ENCODE peak calls at places on chromosomes 12 and 14, in four cellular contexts. I is HepG2, A is K562, B is H1. X is an unnamed sample.

GRCh38 chr12:95796225-95796981 is 5.8 kb upstream of the NTN4 start:
- DNase-seq in I (peak), A (no peak), B (no peak), X (no peak)

GRCh38 chr14:53032161-53032803 is 81.4 kb upstream of the FERMT2 start:
- DNase-seq in I (peak), A (no peak), B (no peak), X (no peak)

GRCh38 chr14:59275668-59276067 is 87.2 kb downstream of the DAAM1 start:
- DNase-seq in I (peak), A (no peak), B (no peak), X (no peak)

GRCh38 chr14:24235804-24236688 is 3.3 kb downstream of the GMPR2 start:
- DNase-seq in I (no peak), A (no peak), B (no peak), X (no peak)

GRCh38 chr14:85195872-85196477 is 334.0 kb upstream of the FLRT2 start:
- DNase-seq in I (no peak), A (no peak), B (no peak), X (no peak)

GRCh38 chr14:103143535-103143934 is 20.3 kb downstream of the TNFAIP2 start:
- DNase-seq in I (no peak), A (no peak), B (no peak), X (no peak)

GRCh38 chr12:89343127-89343526 is 9.2 kb downstream of the DUSP6 start:
- DNase-seq in I (no peak), A (no peak), B (no peak), X (no peak)

GRCh38 chr12:39763894-39764176 is 144.2 kb upstream of the ABCD2 start:
- DNase-seq in I (no peak), A (no peak), B (no peak), X (no peak)

GRCh38 chr12:94535614-94535932 is 75.9 kb upstream of the CEP83 start:
- DNase-seq in I (peak), A (no peak), B (no peak), X (no peak)

GRCh38 chr12:52984136-52984535 is 22.1 kb upstream of the EIF4B start:
- DNase-seq in I (no peak), A (no peak), B (no peak), X (no peak)

GRCh38 chr12:93741741-93742085 is 64.5 kb downstream of the CRADD start:
- DNase-seq in I (peak), A (no peak), B (peak), X (peak)

GRCh38 chr14:75453817-75454434 is 26.1 kb downstream of the JDP2 start:
- DNase-seq in I (no peak), A (peak), B (no peak), X (peak)

GRCh38 chr14:62117010-62117717 is 354.9 kb downstream of the SNAPC1 start:
- DNase-seq in I (peak), A (no peak), B (peak), X (peak)

GRCh38 chr14:23631702-23632460 is 4.3 kb upstream of the DHRS2 start:
- DNase-seq in I (peak), A (peak), B (peak), X (peak)

GRCh38 chr14:69318241-69318640 is 58.3 kb downstream of the GALNT16 start:
- DNase-seq in I (no peak), A (no peak), B (peak), X (peak)

GRCh38 chr14:64200170-64200569 is 94.0 kb downstream of the ESR2 start:
- DNase-seq in I (no peak), A (no peak), B (no peak), X (no peak)

GRCh38 chr12:20629414-20630156 is 65.5 kb upstream of the SLCO1C1 start:
- DNase-seq in I (peak), A (no peak), B (no peak), X (no peak)

GRCh38 chr12:117853600-117853999 is 115.2 kb downstream of the KSR2 start:
- DNase-seq in I (peak), A (no peak), B (no peak), X (no peak)

GRCh38 chr12:89225401-89225800 is 126.9 kb downstream of the DUSP6 start:
- DNase-seq in I (no peak), A (no peak), B (no peak), X (no peak)

GRCh38 chr12:109743076-109743910 is 29.7 kb downstream of the FAM222A start:
- DNase-seq in I (no peak), A (no peak), B (no peak), X (peak)

GRCh38 chr14:105273062-105273461 is 24.7 kb downstream of the BTBD6 start:
- DNase-seq in I (no peak), A (no peak), B (no peak), X (no peak)

GRCh38 chr14:74400328-74400727 is 25.7 kb downstream of the SYNDIG1L start:
- DNase-seq in I (no peak), A (no peak), B (no peak), X (peak)

GRCh38 chr14:100307215-100308111 is 1.2 kb upstream of the SLC25A29 start:
- DNase-seq in I (no peak), A (no peak), B (peak), X (peak)

GRCh38 chr12:93883436-93884154 is 206.4 kb downstream of the CRADD start:
- DNase-seq in I (no peak), A (no peak), B (no peak), X (no peak)

GRCh38 chr14:99592933-99593753 is 10.9 kb downstream of the CCDC85C start:
- DNase-seq in I (no peak), A (no peak), B (no peak), X (no peak)

GRCh38 chr12:1499351-1499750 is 95.0 kb downstream of the FBXL14 start:
- DNase-seq in I (no peak), A (no peak), B (no peak), X (no peak)

GRCh38 chr12:58388261-58388660 is 446.9 kb downstream of the ATP23 start:
- DNase-seq in I (no peak), A (no peak), B (no peak), X (no peak)

GRCh38 chr12:65496617-65497016 is 218.1 kb downstream of the MSRB3 start:
- DNase-seq in I (no peak), A (no peak), B (no peak), X (no peak)

GRCh38 chr12:80778005-80778541 is 61.4 kb downstream of the MYF5 start:
- DNase-seq in I (peak), A (no peak), B (no peak), X (no peak)
- TF ChIP-seq ATF2 in I (peak), A (no peak), B (no peak), X (no peak)

GRCh38 chr12:49174218-49174617 is 14.7 kb downstream of the TUBA1A start:
- DNase-seq in I (no peak), A (no peak), B (no peak), X (no peak)
- TF ChIP-seq ATF2 in I (no peak), A (no peak), B (no peak), X (no peak)

GRCh38 chr12:77231548-77231947 is 166.2 kb upstream of the E2F7 start:
- DNase-seq in I (no peak), A (no peak), B (no peak), X (no peak)
- TF ChIP-seq ATF2 in I (no peak), A (no peak), B (no peak), X (no peak)

GRCh38 chr12:115660211-115660805 is 617.2 kb downstream of the MED13L start:
- DNase-seq in I (no peak), A (no peak), B (no peak), X (no peak)

GRCh38 chr12:115670869-115671268 is 606.6 kb downstream of the MED13L start:
- DNase-seq in I (no peak), A (no peak), B (no peak), X (no peak)

GRCh38 chr12:115661103-115661502 is 616.4 kb downstream of the MED13L start:
- DNase-seq in I (no peak), A (no peak), B (no peak), X (no peak)

GRCh38 chr12:115667116-115667515 is 610.4 kb downstream of the MED13L start:
- DNase-seq in I (no peak), A (no peak), B (no peak), X (no peak)

DNA sequence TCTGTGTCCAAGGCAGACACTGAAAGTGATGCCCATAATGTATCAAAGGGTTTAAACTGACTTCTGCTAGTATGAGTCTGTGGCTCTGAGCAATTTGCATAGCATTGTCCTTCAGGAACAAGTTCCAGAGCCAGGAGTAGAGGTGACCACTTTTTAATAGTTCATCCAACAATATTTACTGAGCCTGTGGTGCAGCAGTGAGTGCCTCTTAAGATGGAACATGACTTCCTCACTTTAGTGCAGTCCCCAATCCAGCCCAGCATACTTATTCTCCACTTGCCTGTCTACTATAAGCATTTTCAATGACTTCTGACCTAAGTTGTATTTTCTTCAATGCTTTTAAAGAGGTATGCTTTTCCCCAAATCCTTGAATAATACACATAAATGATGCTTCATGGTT is 611.3 kb downstream of the MED13L start:
- DNase-seq in I (no peak), A (no peak), B (no peak), X (no peak)
- TF ChIP-seq ATF2 in I (no peak), A (no peak), B (no peak), X (no peak)

DNA sequence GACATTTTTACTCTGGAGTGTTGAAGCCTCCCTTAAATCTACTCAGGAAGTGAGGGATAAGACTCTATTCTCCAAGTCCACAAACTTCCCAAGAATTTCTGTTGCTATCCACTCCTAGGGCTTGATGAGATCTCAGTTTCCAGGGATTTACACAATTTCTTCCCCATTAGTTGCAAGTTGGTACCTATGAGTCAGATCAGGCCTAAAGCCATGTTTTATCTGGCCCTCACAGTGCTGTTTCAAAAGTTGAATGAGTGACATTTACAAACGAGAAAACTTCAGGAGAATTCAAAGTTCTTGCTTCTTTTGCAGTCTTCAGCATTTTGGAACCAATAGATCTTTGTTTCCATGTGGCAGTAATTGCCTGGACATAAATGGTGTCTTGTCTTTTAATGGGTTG is 156.4 kb upstream of the SYT10 start:
- DNase-seq in I (no peak), A (no peak), B (no peak), X (no peak)
- TF ChIP-seq ATF2 in I (no peak), A (no peak), B (no peak), X (no peak)